ENCODE peak calls at places on chromosomes 2 and 18, in six cellular contexts. H is brain microvascular endothelial cell, G is GM23338, S is K562, O is SK-N-SH, N is uterus. E is an unnamed sample.

GRCh38 chr18:23970161-23971153 is 44.1 kb upstream of the TTC39C start:
- DNase-seq in H (no peak), G (no peak), S (no peak), O (no peak), N (no peak), E (no peak)

GRCh38 chr2:172442072-172442895 is 14.9 kb downstream of the ITGA6 start:
- DNase-seq in H (peak), G (no peak), S (no peak), O (no peak), N (no peak), E (no peak)

GRCh38 chr2:42897386-42897785 is 105.0 kb upstream of the HAAO start:
- DNase-seq in H (no peak), G (no peak), S (no peak), O (no peak), N (no peak), E (no peak)

GRCh38 chr2:109275120-109276040 is 146.4 kb downstream of the SH3RF3 start:
- DNase-seq in H (no peak), G (no peak), S (no peak), O (no peak), N (no peak), E (no peak)

GRCh38 chr2:152694161-152694661 is 23.1 kb downstream of the PRPF40A start:
- DNase-seq in H (peak), G (no peak), S (no peak), O (no peak), N (no peak), E (no peak)

GRCh38 chr2:164560181-164560792 is 61.0 kb downstream of the GRB14 start:
- DNase-seq in H (peak), G (peak), S (no peak), O (peak), N (no peak), E (no peak)

GRCh38 chr2:127525692-127526141 is 572 bp downstream of the IWS1 start:
- DNase-seq in H (peak), G (peak), S (no peak), O (peak), N (no peak), E (no peak)

GRCh38 chr2:157890960-157891629 is 15.0 kb upstream of the ACVR1 start:
- DNase-seq in H (no peak), G (no peak), S (no peak), O (no peak), N (no peak), E (no peak)

GRCh38 chr2:200703132-200703925 is 108.4 kb upstream of the BZW1 start:
- DNase-seq in H (peak), G (peak), S (no peak), O (peak), N (no peak), E (no peak)

GRCh38 chr2:181106789-181107418 is 126.5 kb downstream of the UBE2E3 start:
- DNase-seq in H (peak), G (peak), S (no peak), O (no peak), N (no peak), E (no peak)

GRCh38 chr2:12105180-12105579 is 358.7 kb downstream of the LPIN1 start:
- DNase-seq in H (no peak), G (no peak), S (no peak), O (no peak), N (no peak), E (no peak)

GRCh38 chr2:152542344-152542994 is 174.8 kb downstream of the PRPF40A start:
- DNase-seq in H (no peak), G (no peak), S (no peak), O (no peak), N (no peak), E (no peak)

GRCh38 chr2:197072533-197072932 is 146.0 kb upstream of the PGAP1 start:
- DNase-seq in H (no peak), G (no peak), S (no peak), O (no peak), N (no peak), E (no peak)

DNA sequence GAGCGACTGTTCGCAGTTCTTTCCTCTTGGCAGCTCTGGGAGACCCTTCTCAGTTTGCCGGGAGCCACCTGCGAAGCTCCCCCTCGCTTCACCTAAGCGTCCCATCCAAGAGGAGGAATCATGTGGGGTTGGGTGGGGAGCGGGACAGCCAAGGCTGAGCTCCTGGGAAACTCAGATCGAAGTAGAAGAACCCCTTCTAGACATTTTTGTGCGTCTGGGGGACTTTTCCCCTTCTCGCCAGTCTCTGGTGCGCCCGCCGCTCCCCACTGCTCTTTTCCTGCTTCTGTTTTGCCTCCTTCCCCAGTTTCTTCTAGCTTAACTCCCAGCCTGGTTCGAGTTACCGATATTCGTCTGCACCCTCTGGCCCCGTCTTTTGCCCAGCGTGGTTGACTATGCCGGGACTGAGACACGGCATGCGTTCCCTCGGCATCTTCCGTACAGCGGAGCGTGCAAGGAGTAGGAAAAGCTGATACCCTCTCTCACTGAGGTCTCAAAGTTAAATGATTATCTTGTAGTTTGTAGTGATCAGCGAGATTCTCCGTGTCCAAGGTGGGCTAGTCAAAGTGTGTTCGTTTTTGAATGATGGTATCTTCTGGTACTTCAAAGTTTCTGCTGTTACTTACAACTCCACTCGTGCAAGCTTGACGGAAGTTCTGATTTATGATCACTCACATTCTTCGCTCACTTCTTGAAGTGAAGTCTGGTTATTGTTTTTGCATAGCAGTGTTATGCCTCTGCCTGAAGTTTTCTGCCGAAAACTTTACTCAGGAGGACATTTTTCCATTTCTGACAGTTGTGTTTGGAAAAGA is 664 bp downstream of the CAMKMT start:
- DNase-seq in H (peak), G (peak), S (peak), O (peak), N (peak), E (peak)
- H3K27ac ChIP-seq in H (peak), G (peak), S (peak), O (peak), N (peak), E (peak)

GRCh38 chr2:63590621-63591408 is 2.1 kb downstream of the MDH1 start:
- DNase-seq in H (no peak), G (no peak), S (peak), O (no peak), N (no peak), E (peak)
- H3K4me3 ChIP-seq in H (no peak), G (peak), S (no peak), O (no peak), N (no peak), E (no peak)

GRCh38 chr2:179021258-179021657 is 28.7 kb downstream of the CCDC141 start:
- DNase-seq in H (no peak), G (no peak), S (no peak), O (no peak), N (no peak), E (no peak)

GRCh38 chr2:179022685-179023084 is 27.3 kb downstream of the CCDC141 start:
- DNase-seq in H (no peak), G (no peak), S (no peak), O (no peak), N (no peak), E (no peak)

GRCh38 chr2:179019260-179019659 is 30.7 kb downstream of the CCDC141 start:
- DNase-seq in H (no peak), G (no peak), S (no peak), O (no peak), N (no peak), E (no peak)

GRCh38 chr2:179017958-179018357 is 32.0 kb downstream of the CCDC141 start:
- DNase-seq in H (no peak), G (no peak), S (no peak), O (no peak), N (no peak), E (no peak)

DNA sequence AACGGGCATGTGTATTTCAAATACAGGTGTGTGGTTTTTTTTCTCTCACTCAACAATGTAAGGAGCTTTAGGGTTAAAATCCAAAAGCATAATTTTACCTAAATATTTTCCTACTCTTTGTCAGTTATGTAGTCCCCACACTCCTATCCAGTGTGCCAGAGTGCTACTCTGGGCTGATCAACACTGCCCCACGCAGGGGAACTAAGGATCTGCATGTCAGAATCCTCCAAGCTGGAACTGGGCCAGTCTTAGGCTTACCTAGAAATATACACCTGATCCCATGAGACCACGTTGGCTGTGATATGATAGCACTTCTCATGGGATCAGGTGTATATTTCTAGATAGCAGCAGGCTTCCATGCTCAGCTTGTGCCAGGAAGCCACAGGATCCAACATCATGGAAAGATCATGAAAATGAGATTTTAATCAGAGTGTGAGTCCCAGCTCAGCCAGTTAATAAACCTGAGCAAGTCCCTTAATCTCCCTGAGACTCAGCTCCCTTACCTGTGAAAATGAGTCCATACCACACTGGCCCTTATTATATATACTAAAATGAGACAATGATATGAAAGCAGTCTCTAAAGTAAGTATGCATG is 29.7 kb downstream of the CCDC141 start:
- DNase-seq in H (no peak), G (peak), S (peak), O (peak), N (no peak), E (no peak)
- TF ChIP-seq CTCF in H (peak), G (peak), S (peak), O (peak), N (no peak), E (peak)

GRCh38 chr2:219498280-219499057 is at the start of gene GMPPA:
- DNase-seq in H (peak), G (peak), S (peak), O (peak), N (peak), E (peak)
- H3K27ac ChIP-seq in H (peak), G (no peak), S (peak), O (peak), N (peak), E (peak)

DNA sequence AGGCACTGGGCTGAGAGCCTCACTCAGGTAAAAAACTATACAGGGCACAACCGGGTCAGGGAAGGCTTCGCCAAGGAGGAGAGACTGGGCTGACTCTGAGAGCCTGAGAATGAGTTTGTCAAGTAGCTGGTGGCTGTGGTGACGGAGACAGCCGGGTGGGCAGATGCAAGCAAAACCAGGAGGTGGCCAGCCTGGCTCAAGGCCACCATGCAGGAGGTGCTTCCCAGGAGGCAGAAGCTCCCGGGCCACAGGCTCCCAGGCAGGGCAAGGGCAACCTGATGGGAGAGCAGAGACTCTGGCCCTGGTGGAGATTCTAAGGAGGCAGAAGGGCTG is 2.9 kb upstream of the INHBB start:
- DNase-seq in H (no peak), G (no peak), S (no peak), O (no peak), N (no peak), E (no peak)
- H3K4me3 ChIP-seq in H (no peak), G (no peak), S (no peak), O (no peak), N (no peak), E (no peak)

GRCh38 chr18:62399781-62400308 is 74.7 kb downstream of the TNFRSF11A start:
- DNase-seq in H (no peak), G (peak), S (no peak), O (peak), N (no peak), E (no peak)
- TF ChIP-seq CTCF in H (peak), G (peak), S (peak), O (peak), N (no peak), E (no peak)

DNA sequence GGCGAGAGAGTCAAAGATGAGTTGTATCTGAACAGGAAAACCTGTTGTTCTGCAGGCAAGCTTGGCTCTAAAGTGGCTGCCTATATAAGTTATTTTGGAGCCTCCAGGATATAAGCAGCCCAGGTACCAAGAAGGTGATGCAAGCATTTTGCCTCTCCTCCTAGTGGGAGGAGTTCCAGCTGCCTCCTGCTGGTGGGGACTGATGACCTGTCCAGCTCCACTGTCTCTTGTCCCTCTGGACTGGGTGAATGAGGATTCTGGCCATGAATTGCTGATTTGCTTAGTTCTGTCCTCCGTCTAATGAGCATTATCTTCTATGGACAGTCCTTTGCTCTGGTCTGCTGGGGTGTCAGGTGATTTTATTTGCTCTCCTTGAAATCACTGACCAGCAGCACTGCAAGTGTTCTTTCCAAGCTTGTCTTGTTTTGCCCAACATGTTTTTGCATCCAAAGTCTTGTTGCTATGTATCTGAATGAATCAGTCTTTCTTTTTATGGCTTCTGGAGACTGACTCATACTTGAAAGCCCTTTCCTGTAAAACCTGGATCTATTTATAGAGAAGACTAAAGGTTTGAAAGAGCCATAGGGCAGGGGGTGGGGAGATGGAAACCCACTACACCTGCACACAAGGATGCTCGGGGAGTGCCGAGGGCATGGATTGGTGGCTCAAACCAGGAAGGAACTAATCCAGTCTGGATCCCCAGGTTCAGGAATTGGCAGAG is 40.6 kb upstream of the EFHD1 start:
- DNase-seq in H (peak), G (no peak), S (peak), O (no peak), N (no peak), E (peak)
- H3K27ac ChIP-seq in H (no peak), G (no peak), S (no peak), O (no peak), N (peak), E (peak)